ENCODE peak calls at places on chromosomes 12 and 14, in five cellular contexts. T, O, J, D and Y are unnamed samples.
A peak's percentile ranks its signal among the peaks of the same experiment; 100 is the strongest.

GRCh38 chr12:98645572-98646067 is 530 bp downstream of the APAF1 start:
- DNase-seq in T (no peak), O (no peak), J (no peak), D (peak; percentile 21), Y (no peak)

GRCh38 chr12:7130791-7131501 is 775 bp downstream of the CLSTN3 start:
- DNase-seq in T (peak; percentile 11), O (peak; percentile 67), J (peak; percentile 62), D (peak; percentile 75), Y (peak; percentile 39)

GRCh38 chr12:58502857-58503256 is 417.4 kb downstream of the LRIG3 start:
- DNase-seq in T (no peak), O (no peak), J (no peak), D (no peak), Y (no peak)

GRCh38 chr14:92716131-92716530 is 32.3 kb downstream of the LGMN start:
- DNase-seq in T (no peak), O (no peak), J (no peak), D (no peak), Y (no peak)

GRCh38 chr12:7588703-7589329 is 76.9 kb downstream of the APOBEC1 start:
- DNase-seq in T (peak; percentile 15), O (peak; percentile 33), J (peak; percentile 20), D (peak; percentile 63), Y (no peak)

GRCh38 chr14:68786491-68787234 is 6.2 kb downstream of the ZFP36L1 start:
- DNase-seq in T (no peak), O (no peak), J (no peak), D (no peak), Y (no peak)

GRCh38 chr12:19945559-19946485 is 422.5 kb upstream of the PDE3A start:
- DNase-seq in T (no peak), O (no peak), J (no peak), D (peak; percentile 49), Y (no peak)

GRCh38 chr14:76245097-76245496 is 93.4 kb downstream of the GPATCH2L start:
- DNase-seq in T (no peak), O (no peak), J (no peak), D (no peak), Y (no peak)

GRCh38 chr14:84591827-84592540 is 938.0 kb upstream of the FLRT2 start:
- DNase-seq in T (peak; percentile 92), O (no peak), J (no peak), D (no peak), Y (no peak)